ENCODE peak calls at places on chromosomes 1 and 21, in five cellular contexts. X, D, G, W and C are unnamed samples. For H3K9me3, the result is how much of the 10 kb centered on the place peaks cover.

GRCh38 chr1:5954964-5955363 is 37.3 kb downstream of the NPHP4 start:
- DNase-seq in G (no peak), W (no peak), D (no peak), X (no peak), C (no peak)

GRCh38 chr1:161998811-161999210 is 24.9 kb downstream of the OLFML2B start:
- DNase-seq in G (peak), W (no peak), X (no peak), D (no peak), C (no peak)

GRCh38 chr21:40095477-40095876 is 228.2 kb downstream of the PCP4 start:
- DNase-seq in D (no peak), W (no peak), X (no peak), G (no peak), C (no peak)

GRCh38 chr1:9993571-9994075 is 3.4 kb upstream of the RBP7 start:
- DNase-seq in W (no peak), G (no peak), D (no peak), X (no peak), C (no peak)

GRCh38 chr1:203028784-203029553 is 2.7 kb downstream of the PPFIA4 start:
- DNase-seq in D (no peak), W (peak), X (peak), G (no peak), C (peak)

GRCh38 chr1:24705260-24706073 is 39.8 kb upstream of the CLIC4 start:
- DNase-seq in G (peak), X (no peak), W (peak), D (no peak), C (peak)

GRCh38 chr1:203302894-203303293 is 2.4 kb upstream of the BTG2 start:
- DNase-seq in G (no peak), X (no peak), D (no peak), W (no peak), C (no peak)

GRCh38 chr1:15526021-15526489 is 593 bp upstream of the DNAJC16 start:
- DNase-seq in G (no peak), D (no peak), W (no peak), X (no peak), C (peak)

GRCh38 chr1:230992100-230992774 is 13.3 kb downstream of the ARV1 start:
- DNase-seq in W (no peak), X (no peak), D (no peak), G (no peak), C (no peak)

GRCh38 chr1:8457771-8458409 is 140.0 kb downstream of the SLC45A1 start:
- DNase-seq in G (no peak), X (no peak), D (no peak), W (no peak), C (no peak)

GRCh38 chr1:160954158-160955104 is at the start of gene ITLN2:
- DNase-seq in X (no peak), G (peak), D (peak), W (no peak), C (no peak)

GRCh38 chr1:192740214-192740613 is 68.6 kb upstream of the RGS2 start:
- DNase-seq in G (no peak), D (no peak), X (no peak), W (no peak), C (no peak)

GRCh38 chr1:23278717-23279116 is 61.4 kb upstream of the HTR1D start:
- DNase-seq in G (no peak), W (no peak), D (no peak), X (no peak), C (no peak)

GRCh38 chr1:193143285-193143684 is 21.5 kb downstream of the CDC73 start:
- DNase-seq in G (no peak), D (no peak), W (no peak), X (peak), C (no peak)

GRCh38 chr1:153610334-153611023 is 2.5 kb downstream of the S100A16 start:
- DNase-seq in W (no peak), D (no peak), G (peak), X (peak), C (peak)

GRCh38 chr1:8022395-8023286 is 3.5 kb downstream of the ERRFI1 start:
- DNase-seq in D (no peak), G (no peak), W (no peak), X (peak), C (no peak)

GRCh38 chr21:29133796-29134195 is 3.4 kb downstream of the MAP3K7CL start:
- DNase-seq in W (no peak), G (no peak), D (no peak), X (no peak), C (no peak)

GRCh38 chr21:28135646-28136045 is 857.0 kb downstream of the LTN1 start:
- DNase-seq in W (no peak), D (no peak), X (no peak), G (no peak), C (no peak)

GRCh38 chr21:26140185-26140584 is 30.4 kb downstream of the APP start:
- DNase-seq in X (peak), G (peak), W (peak), D (no peak), C (peak)

GRCh38 chr1:70966018-70966638 is 81.5 kb downstream of the PTGER3 start:
- DNase-seq in X (peak), D (no peak), W (no peak), G (peak), C (no peak)

GRCh38 chr1:43975249-43975961 is 645 bp downstream of the ATP6V0B start:
- DNase-seq in D (no peak), X (peak), W (peak), G (peak), C (peak)

GRCh38 chr1:95041491-95042165 is 31.1 kb downstream of the ALG14 start:
- DNase-seq in D (no peak), X (peak), G (peak), W (peak), C (no peak)

GRCh38 chr21:28229811-28230210 is 762.9 kb downstream of the LTN1 start:
- DNase-seq in G (peak), W (no peak), X (peak), D (no peak), C (no peak)

GRCh38 chr1:40848530-40849189 is 13.5 kb downstream of the CITED4 start:
- DNase-seq in X (peak), G (peak), D (no peak), W (peak), C (no peak)

GRCh38 chr1:30414851-30415165 is 308.6 kb downstream of the MATN1 start:
- DNase-seq in W (no peak), G (no peak), X (no peak), D (no peak), C (no peak)

GRCh38 chr1:8629241-8630091 is 188.0 kb downstream of the RERE start:
- DNase-seq in W (no peak), G (no peak), X (peak), D (no peak), C (no peak)

GRCh38 chr1:4485398-4485797 is 169.0 kb upstream of the AJAP1 start:
- DNase-seq in G (no peak), X (no peak), W (no peak), D (no peak), C (no peak)
- H3K9me3 ChIP-seq in G (under half), X (under half), W (under half), D (under half), C (under half)

GRCh38 chr21:10425856-10426255 is 95.5 kb upstream of the TPTE start:
- DNase-seq in D (no peak), X (no peak), W (no peak), G (no peak), C (no peak)
- H3K9me3 ChIP-seq in D (under half), X (under half), W (under half), G (half or more), C (under half)

DNA sequence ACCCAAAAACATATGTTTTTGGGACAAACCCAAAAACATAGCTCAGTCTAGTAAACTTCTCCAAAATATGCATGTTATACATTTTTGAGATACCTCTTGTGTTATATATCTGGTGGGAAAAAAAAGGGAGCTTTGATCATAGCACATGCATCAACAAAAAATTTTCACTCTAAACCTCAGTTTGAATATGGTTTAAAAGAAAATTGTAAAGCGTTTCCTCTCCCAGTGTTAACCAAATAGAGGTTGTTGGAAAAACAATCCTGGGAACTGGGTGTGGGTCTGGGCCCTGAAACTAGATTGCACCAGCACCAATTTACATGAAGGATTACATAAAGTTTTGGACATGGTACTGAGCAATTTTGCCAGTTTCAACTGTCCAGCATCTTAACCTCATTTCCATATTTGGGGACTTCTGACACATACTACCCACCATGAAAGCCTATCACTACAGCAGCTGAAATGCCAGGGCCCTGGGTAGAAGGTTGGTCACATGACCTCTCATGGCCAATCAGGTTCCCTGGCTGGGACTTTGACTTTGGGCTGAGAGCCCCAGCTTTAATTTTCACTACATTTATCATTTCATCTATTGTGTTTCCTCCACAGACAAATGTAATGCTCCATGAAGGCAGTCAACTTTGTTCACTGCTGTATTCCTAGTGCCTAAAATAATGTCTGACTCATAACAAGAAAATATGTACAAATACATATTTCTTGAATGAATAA is 150.7 kb downstream of the SETD4 start:
- DNase-seq in X (peak), W (no peak), D (no peak), G (no peak), C (no peak)
- H3K9me3 ChIP-seq in X (under half), W (under half), D (under half), G (under half), C (under half)

GRCh38 chr1:248618119-248618518 is 16.8 kb downstream of the OR2T11 start:
- DNase-seq in G (no peak), D (no peak), W (no peak), X (no peak), C (no peak)
- H3K9me3 ChIP-seq in G (under half), D (under half), W (under half), X (under half), C (under half)

GRCh38 chr1:49841767-49842166 is 182.0 kb downstream of the AGBL4 start:
- DNase-seq in W (no peak), D (no peak), X (no peak), G (no peak), C (no peak)

GRCh38 chr1:49842596-49842995 is 181.2 kb downstream of the AGBL4 start:
- DNase-seq in G (no peak), W (no peak), D (no peak), X (no peak), C (no peak)
- H3K9me3 ChIP-seq in G (under half), W (under half), D (under half), X (under half), C (under half)

DNA sequence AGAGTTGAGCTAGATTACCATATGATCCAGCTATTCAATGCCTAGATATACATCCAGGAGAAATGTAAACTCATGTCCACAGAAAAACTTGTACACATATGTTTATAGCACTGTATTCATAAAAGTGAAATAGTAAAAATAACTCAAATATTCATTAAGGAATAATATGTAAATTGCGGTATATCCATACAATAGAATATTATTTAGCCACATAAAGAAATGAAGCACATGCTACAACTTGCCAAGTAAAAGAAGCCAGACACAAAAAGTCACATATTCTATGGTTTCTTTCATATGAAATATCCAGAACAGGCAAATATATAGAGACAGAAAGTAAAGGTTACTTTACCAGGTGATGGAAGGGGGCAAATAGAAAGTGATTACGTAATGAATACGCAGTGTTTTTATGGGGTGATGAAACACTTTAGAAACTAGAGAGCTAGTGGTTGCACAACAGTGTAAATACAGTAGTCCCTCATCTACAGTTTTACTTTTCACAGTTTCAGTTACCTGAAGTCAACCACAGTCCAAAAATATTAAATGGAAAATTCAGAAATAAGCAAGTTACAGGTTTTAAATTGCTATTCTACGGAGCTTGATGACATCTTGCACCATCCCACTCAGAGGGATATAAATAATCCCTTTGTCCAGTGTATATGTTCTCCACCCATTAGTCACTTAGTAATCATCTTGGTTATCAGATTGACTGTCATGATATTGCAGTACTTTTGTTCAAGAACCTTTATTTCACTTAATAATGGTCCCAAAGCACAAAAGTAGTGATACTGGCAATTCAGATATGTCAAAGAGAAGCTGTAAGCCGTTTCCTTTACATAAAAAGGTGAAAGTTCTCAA is 62.3 kb downstream of the ZNF644 start:
- DNase-seq in D (no peak), X (peak), W (no peak), G (peak), C (no peak)
- H3K9me3 ChIP-seq in D (under half), X (under half), W (under half), G (under half), C (under half)

DNA sequence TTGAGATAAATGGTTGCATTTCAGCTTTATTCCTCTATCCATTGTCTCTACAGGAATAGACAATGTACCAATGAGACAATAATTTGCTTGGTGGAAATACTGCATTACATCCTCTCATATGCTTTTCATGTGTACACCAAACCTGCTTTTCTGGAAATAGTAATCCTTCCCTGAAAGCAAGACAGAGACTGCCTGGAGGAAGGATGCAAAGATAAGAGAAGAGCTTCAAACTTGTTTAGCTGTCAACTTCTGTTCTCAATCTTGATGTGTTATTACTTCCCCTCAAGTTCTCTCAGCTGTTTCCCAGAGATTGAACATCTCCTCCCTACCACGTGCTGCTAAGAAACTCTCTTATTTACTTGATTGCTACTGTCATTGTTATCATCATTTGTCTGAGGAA is 1125.4 kb upstream of the TMPRSS15 start:
- DNase-seq in G (no peak), D (no peak), X (no peak), W (no peak), C (no peak)
- H3K9me3 ChIP-seq in G (under half), D (under half), X (under half), W (under half), C (under half)

DNA sequence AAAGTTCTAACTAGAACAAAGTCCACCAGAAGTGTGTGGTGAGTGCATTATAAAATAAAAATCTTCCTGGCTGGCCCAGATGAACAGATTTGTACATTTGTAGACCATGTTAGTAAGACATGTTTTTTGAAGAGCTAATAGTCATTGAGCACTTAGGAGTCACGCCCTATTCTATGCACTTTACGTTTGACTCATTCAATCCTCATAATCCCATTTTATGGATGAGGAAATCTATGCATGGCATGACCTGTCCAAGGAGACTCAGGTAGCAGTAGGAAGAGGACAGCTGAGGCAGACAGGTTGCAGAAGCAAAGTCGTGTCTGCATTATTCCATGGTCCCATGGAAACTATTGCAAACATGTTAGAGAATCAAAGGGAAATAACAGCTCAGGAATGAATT is 30.3 kb upstream of the LPAR3 start:
- DNase-seq in D (no peak), W (no peak), G (no peak), X (no peak), C (no peak)
- H3K9me3 ChIP-seq in D (under half), W (under half), G (under half), X (under half), C (under half)

GRCh38 chr1:4752059-4752458 is 97.7 kb downstream of the AJAP1 start:
- DNase-seq in D (no peak), X (no peak), W (no peak), G (no peak), C (no peak)

GRCh38 chr1:4756184-4756504 is 101.7 kb downstream of the AJAP1 start:
- DNase-seq in G (no peak), X (no peak), W (no peak), D (no peak), C (no peak)

GRCh38 chr1:4754816-4755215 is 100.4 kb downstream of the AJAP1 start:
- DNase-seq in X (no peak), D (no peak), G (no peak), W (no peak), C (no peak)

GRCh38 chr1:4756851-4757580 is 102.6 kb downstream of the AJAP1 start:
- DNase-seq in W (no peak), X (no peak), G (no peak), D (no peak), C (no peak)

DNA sequence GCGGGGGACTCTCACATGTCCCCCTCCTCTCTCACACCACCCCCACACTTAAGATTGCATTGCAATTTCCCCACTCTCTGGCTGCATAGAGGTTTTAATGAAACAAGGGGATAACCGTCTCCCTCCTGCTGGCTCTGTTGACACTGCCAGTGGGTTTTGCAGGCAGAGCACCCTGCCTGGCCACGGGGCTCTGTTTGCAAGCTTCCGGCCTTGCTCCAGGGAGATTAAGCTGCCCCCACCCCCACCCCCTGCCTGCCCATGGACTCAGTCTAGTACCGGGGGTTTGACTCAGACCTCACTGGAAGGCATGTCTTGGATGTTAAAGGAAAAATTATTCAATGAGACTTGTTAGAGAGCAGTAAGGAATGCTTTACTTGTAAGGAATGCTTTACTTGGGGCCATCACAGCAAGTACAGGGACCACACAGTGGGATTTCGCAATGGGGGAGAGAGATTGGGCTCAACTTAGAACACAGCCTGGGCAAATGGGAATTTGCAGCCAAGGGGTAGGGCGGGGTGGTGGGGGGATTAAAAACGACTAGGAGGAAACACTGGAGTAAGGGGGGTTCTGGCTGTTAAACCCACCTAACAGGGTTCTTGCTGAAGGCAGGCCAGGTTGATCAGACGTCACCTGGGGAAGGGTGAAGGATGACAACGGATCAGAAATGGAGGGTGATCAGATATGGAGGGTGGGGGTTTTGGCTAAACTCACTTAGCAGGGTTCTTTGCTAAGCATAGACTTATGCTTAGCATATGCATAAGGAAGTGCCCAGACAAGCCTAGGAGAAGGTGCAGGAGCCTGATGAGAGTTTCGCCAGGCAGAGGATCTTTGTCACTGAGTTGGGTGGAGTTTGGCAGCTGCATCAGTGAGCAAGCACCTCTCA is 101.1 kb downstream of the AJAP1 start:
- DNase-seq in X (no peak), G (no peak), D (no peak), W (no peak), C (no peak)
- H3K9me3 ChIP-seq in X (under half), G (under half), D (under half), W (under half), C (under half)